ENCODE peak calls at places on chromosomes 5 and 9, in four cellular contexts. One of them, this sample, is unnamed.

GRCh38 chr9:128863647-128864046 is 18.1 kb downstream of the KYAT1 start:
- DNase-seq in HepG2: peak; percentile 72
- DNase-seq in K562: peak; percentile 83
- DNase-seq in GM12878: peak; percentile 13
- DNase-seq in this sample: peak; percentile 95

GRCh38 chr5:132987531-132988408 is 24.3 kb upstream of the AFF4 start:
- DNase-seq in K562: no peak
- DNase-seq in HepG2: no peak
- DNase-seq in GM12878: no peak
- DNase-seq in this sample: peak; percentile 33

GRCh38 chr9:83554278-83554677 is 16.1 kb upstream of the FRMD3 start:
- DNase-seq in GM12878: no peak
- DNase-seq in K562: no peak
- DNase-seq in HepG2: no peak
- DNase-seq in this sample: no peak

GRCh38 chr9:108017671-108018070 is 528.1 kb upstream of the KLF4 start:
- DNase-seq in K562: no peak
- DNase-seq in HepG2: no peak
- DNase-seq in GM12878: no peak
- DNase-seq in this sample: peak; percentile 33

GRCh38 chr9:100379862-100380261 is 27.1 kb upstream of the TEX10 start:
- DNase-seq in HepG2: peak; percentile 53
- DNase-seq in GM12878: no peak
- DNase-seq in K562: no peak
- DNase-seq in this sample: no peak

GRCh38 chr5:126182901-126183695 is 240.1 kb upstream of the GRAMD2B start:
- DNase-seq in K562: no peak
- DNase-seq in GM12878: no peak
- DNase-seq in HepG2: no peak
- DNase-seq in this sample: no peak

GRCh38 chr5:72145351-72145750 is 38.1 kb downstream of the MAP1B start:
- DNase-seq in GM12878: no peak
- DNase-seq in K562: no peak
- DNase-seq in HepG2: no peak
- DNase-seq in this sample: no peak

GRCh38 chr5:60287174-60287771 is 393.7 kb upstream of the PDE4D start:
- DNase-seq in GM12878: no peak
- DNase-seq in K562: peak; percentile 28
- DNase-seq in HepG2: peak; percentile 69
- DNase-seq in this sample: peak; percentile 95

GRCh38 chr9:129071526-129072131 is 9.3 kb upstream of the DOLPP1 start:
- DNase-seq in HepG2: no peak
- DNase-seq in K562: no peak
- DNase-seq in GM12878: no peak
- DNase-seq in this sample: peak; percentile 97

GRCh38 chr5:157166494-157167218 is 592 bp upstream of the GARIN3 start:
- DNase-seq in GM12878: no peak
- DNase-seq in K562: no peak
- DNase-seq in HepG2: no peak
- DNase-seq in this sample: no peak
- TF ChIP-seq JUNB in GM12878: no peak
- TF ChIP-seq JUNB in K562: no peak
- TF ChIP-seq JUNB in HepG2: no peak
- TF ChIP-seq JUNB in this sample: no peak

DNA sequence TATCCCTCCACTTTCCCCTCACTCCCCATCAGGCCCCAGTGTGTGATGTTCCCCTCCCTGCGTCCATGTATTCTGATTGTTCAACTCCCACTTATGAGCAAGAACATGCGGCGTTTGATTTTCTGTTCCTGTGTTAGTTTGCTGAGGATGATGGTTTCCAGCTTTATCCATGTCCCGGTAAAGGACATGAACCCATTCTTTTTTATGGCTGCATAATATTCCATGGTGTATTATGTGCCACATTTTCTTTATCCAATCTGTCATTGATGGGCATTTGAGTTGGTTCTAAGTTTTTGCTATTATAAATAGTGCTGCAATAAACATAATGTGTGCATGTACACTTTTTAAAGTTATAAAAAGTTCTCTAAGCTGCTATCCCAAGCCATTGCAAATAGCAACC is 75.6 kb downstream of the ERBIN start:
- DNase-seq in K562: no peak
- DNase-seq in GM12878: no peak
- DNase-seq in HepG2: no peak
- DNase-seq in this sample: no peak
- TF ChIP-seq REST in K562: no peak
- TF ChIP-seq REST in GM12878: no peak
- TF ChIP-seq REST in HepG2: no peak
- TF ChIP-seq REST in this sample: no peak

DNA sequence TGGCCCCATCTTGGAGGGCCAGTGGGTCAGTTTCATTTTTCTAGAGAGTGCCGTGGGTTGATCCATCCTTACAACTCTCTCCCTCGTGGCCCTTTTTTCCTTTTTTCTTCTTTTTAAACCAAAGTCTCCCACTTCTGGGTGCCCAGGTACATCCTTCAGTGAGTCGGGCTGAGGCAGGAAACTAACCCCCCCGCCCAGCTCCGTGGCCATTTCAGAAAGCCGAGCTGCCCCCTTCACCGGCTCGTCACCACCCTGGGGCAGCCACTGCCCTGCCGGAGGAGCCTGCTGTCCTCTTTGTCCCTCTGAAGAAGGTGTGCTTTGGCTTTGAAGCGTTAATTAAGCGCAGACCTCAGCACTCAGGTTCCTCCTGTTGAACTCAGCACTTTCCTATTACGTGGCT is 5.2 kb downstream of the CFAP77 start:
- DNase-seq in HepG2: no peak
- DNase-seq in GM12878: no peak
- DNase-seq in K562: no peak
- DNase-seq in this sample: no peak
- TF ChIP-seq EZH2 in HepG2: peak; percentile 29
- TF ChIP-seq EZH2 in GM12878: no peak
- TF ChIP-seq EZH2 in K562: no peak
- TF ChIP-seq EZH2 in this sample: no peak

GRCh38 chr5:1002271-1002546 is 6.4 kb upstream of the NKD2 start:
- DNase-seq in K562: no peak
- DNase-seq in HepG2: no peak
- DNase-seq in GM12878: no peak
- DNase-seq in this sample: no peak

GRCh38 chr5:1002836-1003235 is 5.8 kb upstream of the NKD2 start:
- DNase-seq in GM12878: no peak
- DNase-seq in K562: no peak
- DNase-seq in HepG2: no peak
- DNase-seq in this sample: no peak

GRCh38 chr5:1001406-1002270 is 7.0 kb upstream of the NKD2 start:
- DNase-seq in K562: no peak
- DNase-seq in HepG2: no peak
- DNase-seq in GM12878: no peak
- DNase-seq in this sample: no peak

GRCh38 chr5:1004598-1005361 is 3.8 kb upstream of the NKD2 start:
- DNase-seq in GM12878: no peak
- DNase-seq in HepG2: no peak
- DNase-seq in K562: peak; percentile 85
- DNase-seq in this sample: peak; percentile 72

DNA sequence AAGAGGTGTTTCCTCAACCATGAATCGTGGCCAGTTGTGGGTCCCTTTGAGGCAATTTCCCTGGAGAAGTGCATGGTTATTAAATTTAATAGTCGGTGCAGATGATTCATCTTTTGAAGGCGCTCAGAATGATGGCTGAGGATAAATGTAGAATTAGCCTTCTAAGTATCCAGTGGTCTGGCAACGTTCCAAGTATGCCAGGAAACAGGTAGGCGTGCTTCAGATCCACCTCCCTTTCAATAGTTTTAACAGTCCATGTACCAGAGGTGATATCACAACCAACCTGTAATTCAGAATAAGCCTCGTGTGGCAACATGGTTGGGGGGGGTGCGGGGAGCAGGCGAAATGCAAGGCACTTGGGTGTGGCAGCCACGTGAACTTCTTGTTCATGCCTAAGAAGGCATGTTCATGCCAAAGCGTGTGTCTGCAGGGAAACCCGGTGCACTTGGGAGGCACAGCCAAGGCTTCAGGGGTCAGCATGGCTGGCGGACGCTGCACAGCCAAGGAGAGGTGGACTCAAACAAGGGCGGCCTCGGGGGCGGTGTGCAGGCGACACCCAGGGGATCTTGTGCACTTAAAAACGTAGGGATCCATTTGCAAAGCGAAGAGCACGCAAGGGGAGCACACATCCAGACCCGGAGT is 5.2 kb upstream of the NKD2 start:
- DNase-seq in K562: no peak
- DNase-seq in GM12878: no peak
- DNase-seq in HepG2: no peak
- DNase-seq in this sample: no peak
- TF ChIP-seq JUNB in K562: no peak
- TF ChIP-seq JUNB in GM12878: no peak
- TF ChIP-seq JUNB in HepG2: no peak
- TF ChIP-seq JUNB in this sample: no peak

DNA sequence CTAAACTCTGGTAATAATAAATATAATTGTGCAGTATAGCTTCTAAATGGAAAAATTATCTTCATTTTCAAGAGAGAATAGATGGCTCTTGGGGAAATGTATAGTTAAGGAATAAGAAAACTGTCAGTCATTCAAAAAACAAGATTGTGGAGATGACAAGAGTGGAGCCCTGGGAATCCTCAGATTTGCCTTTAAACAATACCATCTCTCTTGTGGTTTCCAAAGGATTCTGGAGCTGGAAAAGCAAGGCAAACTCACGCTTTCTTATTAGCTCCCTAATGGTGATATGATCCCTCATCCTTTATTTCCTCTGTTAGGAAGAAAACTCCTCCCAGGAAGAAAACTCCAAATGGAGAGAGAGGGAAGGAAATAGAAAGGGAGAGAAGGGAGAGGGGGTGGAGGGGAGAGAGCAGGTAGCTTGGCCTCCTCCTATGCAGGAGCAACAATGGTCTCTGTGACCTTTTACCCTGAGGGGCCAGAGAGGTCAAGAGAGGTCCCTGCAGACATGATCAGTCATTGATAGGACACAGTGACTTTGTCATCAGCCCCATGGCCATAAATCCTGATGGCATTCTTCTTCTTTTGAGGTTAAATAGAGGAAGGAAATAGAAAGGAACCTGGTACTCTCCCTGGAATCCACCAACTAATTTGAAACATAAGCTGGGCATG is 312.2 kb downstream of the ARRDC3 start:
- DNase-seq in GM12878: no peak
- DNase-seq in HepG2: no peak
- DNase-seq in K562: no peak
- DNase-seq in this sample: no peak
- TF ChIP-seq REST in GM12878: no peak
- TF ChIP-seq REST in HepG2: no peak
- TF ChIP-seq REST in K562: no peak
- TF ChIP-seq REST in this sample: no peak

GRCh38 chr5:142886211-142886610 is 116.0 kb downstream of the ARHGAP26 start:
- DNase-seq in K562: no peak
- DNase-seq in GM12878: no peak
- DNase-seq in HepG2: no peak
- DNase-seq in this sample: no peak
- TF ChIP-seq EZH2 in K562: no peak
- TF ChIP-seq EZH2 in GM12878: no peak
- TF ChIP-seq EZH2 in HepG2: no peak
- TF ChIP-seq EZH2 in this sample: no peak

This sample was measured in GM23338.